ENCODE peak calls at places on chromosome 14, in five cellular contexts. Z is left ventricle myocardium inferior, T is NCI-H2081 treated with DMSO at 0.1 percent for 48 hours, W is hippocampal formation, F is NCI-H2029 treated with DMSO at 0.1 percent for 48 hours. B is an unnamed sample.

GRCh38 chr14:101082036-101082435 is 178.5 kb upstream of the RTL1 start:
- DNase-seq in F (no peak), Z (no peak), W (no peak), T (no peak), B (no peak)

GRCh38 chr14:59438148-59438766 is 26.9 kb downstream of the GPR135 start:
- DNase-seq in W (no peak), F (no peak), Z (no peak), T (no peak), B (peak)

GRCh38 chr14:96639550-96639949 is 137.4 kb downstream of the PAPOLA start:
- DNase-seq in F (no peak), T (no peak), Z (no peak), W (no peak), B (no peak)

GRCh38 chr14:62303437-62303836 is 541.2 kb downstream of the SNAPC1 start:
- DNase-seq in Z (no peak), T (no peak), W (no peak), F (no peak), B (no peak)

GRCh38 chr14:36857136-36857535 is 195.5 kb downstream of the PAX9 start:
- DNase-seq in F (peak), W (no peak), Z (no peak), T (peak), B (no peak)

GRCh38 chr14:31222834-31223233 is 15.2 kb upstream of the HECTD1 start:
- DNase-seq in Z (no peak), W (no peak), T (no peak), F (no peak), B (no peak)

GRCh38 chr14:98791661-98792060 is 480.3 kb downstream of the BCL11B start:
- DNase-seq in Z (no peak), T (no peak), W (no peak), F (no peak), B (no peak)

GRCh38 chr14:73248294-73248868 is 11.1 kb downstream of the PAPLN start:
- DNase-seq in F (no peak), T (no peak), W (no peak), Z (no peak), B (no peak)

GRCh38 chr14:100729982-100730381 is 3.3 kb downstream of the DLK1 start:
- DNase-seq in F (no peak), T (no peak), W (no peak), Z (no peak), B (no peak)

GRCh38 chr14:90056821-90057220 is 5.0 kb upstream of the KCNK13 start:
- DNase-seq in F (no peak), T (no peak), Z (no peak), W (no peak), B (no peak)

GRCh38 chr14:72525087-72525909 is 368.6 kb downstream of the DPF3 start:
- DNase-seq in T (no peak), Z (no peak), F (no peak), W (no peak), B (no peak)

GRCh38 chr14:60051690-60052324 is 39.9 kb upstream of the PCNX4 start:
- DNase-seq in F (no peak), W (no peak), T (no peak), Z (no peak), B (no peak)

GRCh38 chr14:71539660-71540285 is 392.5 kb upstream of the RGS6 start:
- DNase-seq in Z (no peak), T (no peak), W (no peak), F (no peak), B (no peak)

GRCh38 chr14:68961781-68962584 is 17.1 kb downstream of the ACTN1 start:
- DNase-seq in W (no peak), F (no peak), T (no peak), Z (no peak), B (no peak)

GRCh38 chr14:62443796-62444195 is 601.5 kb downstream of the KCNH5 start:
- DNase-seq in T (no peak), F (no peak), W (no peak), Z (no peak), B (peak)

GRCh38 chr14:89304972-89305703 is 111.9 kb downstream of the FOXN3 start:
- DNase-seq in Z (no peak), T (no peak), F (no peak), W (no peak), B (no peak)

GRCh38 chr14:102317564-102318248 is 1.8 kb upstream of the ZNF839 start:
- DNase-seq in T (peak), F (no peak), Z (peak), W (no peak), B (no peak)

GRCh38 chr14:100592461-100592871 is 5.2 kb upstream of the BEGAIN start:
- DNase-seq in W (no peak), T (no peak), Z (no peak), F (no peak), B (no peak)

GRCh38 chr14:51285102-51285501 is 45.1 kb downstream of the TMX1 start:
- DNase-seq in F (no peak), W (no peak), T (no peak), Z (no peak), B (no peak)